ENCODE peak calls at places on chromosome 10, in five cellular contexts. Y is stimulated activated CD8-positive, alpha-beta memory T cell treated with anti-CD3 and anti-CD28 coated beads, Interleukin-15, amount 100 ng/mL, for 24 hours; V is HEK293T; E is activated CD4-positive, alpha-beta T cell treated with anti-CD3 and anti-CD28 coated beads for 4 hours; J is GM03348. S is an unnamed sample.
A peak's percentile ranks its signal among the peaks of the same experiment; 100 is the strongest.

GRCh38 chr10:80855348-80855971 is 317.8 kb downstream of the SH2D4B start:
- DNase-seq in Y (no peak), V (peak; percentile 41), E (no peak), J (no peak), S (peak; percentile 77)

GRCh38 chr10:75106242-75106641 is 5.2 kb upstream of the SAMD8 start:
- DNase-seq in Y (no peak), V (no peak), E (no peak), J (no peak), S (peak; percentile 45)

GRCh38 chr10:91406322-91406721 is 3.8 kb upstream of the HECTD2 start:
- DNase-seq in Y (no peak), V (no peak), E (no peak), J (no peak), S (no peak)

GRCh38 chr10:92692085-92692671 is 2.4 kb downstream of the HHEX start:
- DNase-seq in Y (no peak), V (no peak), E (no peak), J (no peak), S (peak; percentile 80)

GRCh38 chr10:113441220-113441619 is 111.6 kb upstream of the HABP2 start:
- DNase-seq in Y (no peak), V (no peak), E (no peak), J (peak; percentile 45), S (no peak)

GRCh38 chr10:72335394-72336258 is 19.1 kb downstream of the DNAJB12 start:
- DNase-seq in Y (no peak), V (no peak), E (no peak), J (no peak), S (no peak)

GRCh38 chr10:118950190-118950658 is 79.3 kb upstream of the NANOS1 start:
- DNase-seq in Y (no peak), V (no peak), E (no peak), J (no peak), S (no peak)

GRCh38 chr10:35572583-35572982 is 32.6 kb upstream of the GJD4 start:
- DNase-seq in Y (no peak), V (no peak), E (no peak), J (no peak), S (no peak)

GRCh38 chr10:614772-615582 is 74.5 kb downstream of the DIP2C start:
- DNase-seq in Y (no peak), V (no peak), E (no peak), J (no peak), S (no peak)

GRCh38 chr10:109956454-109957091 is 33.3 kb upstream of the XPNPEP1 start:
- DNase-seq in Y (no peak), V (peak; percentile 80), E (peak; percentile 7), J (peak; percentile 36), S (no peak)

GRCh38 chr10:12511651-12512050 is 162.3 kb downstream of the CAMK1D start:
- DNase-seq in Y (no peak), V (no peak), E (no peak), J (no peak), S (no peak)

GRCh38 chr10:81116201-81116600 is 578.5 kb downstream of the SH2D4B start:
- DNase-seq in Y (no peak), V (no peak), E (no peak), J (no peak), S (no peak)

GRCh38 chr10:109846832-109847231 is 76.5 kb downstream of the XPNPEP1 start:
- DNase-seq in Y (no peak), V (no peak), E (no peak), J (no peak), S (no peak)

GRCh38 chr10:103493911-103494877 is 689 bp downstream of the NEURL1 start:
- DNase-seq in Y (no peak), V (peak; percentile 38), E (peak; percentile 6), J (peak; percentile 65), S (peak; percentile 65)

GRCh38 chr10:3887885-3888476 is 103.0 kb upstream of the KLF6 start:
- DNase-seq in Y (no peak), V (no peak), E (peak; percentile 72), J (peak; percentile 81), S (no peak)

GRCh38 chr10:6650580-6650979 is 70.5 kb upstream of the PRKCQ start:
- DNase-seq in Y (no peak), V (no peak), E (no peak), J (no peak), S (no peak)

GRCh38 chr10:101060951-101061813 is 607 bp upstream of the KAZALD1 start:
- DNase-seq in Y (peak; percentile 82), V (peak; percentile 99), E (peak; percentile 90), J (peak; percentile 99), S (peak; percentile 90)

GRCh38 chr10:78473016-78473415 is 439.4 kb downstream of the RPS24 start:
- DNase-seq in Y (no peak), V (no peak), E (no peak), J (no peak), S (no peak)

GRCh38 chr10:120011359-120012132 is 119.0 kb downstream of the SEC23IP start:
- DNase-seq in Y (no peak), V (no peak), E (no peak), J (no peak), S (peak; percentile 23)

GRCh38 chr10:97456034-97456685 is 10.2 kb downstream of the ZDHHC16 start:
- DNase-seq in Y (no peak), V (no peak), E (no peak), J (no peak), S (no peak)

GRCh38 chr10:79148452-79149344 is 79.9 kb downstream of the ZMIZ1 start:
- DNase-seq in Y (no peak), V (no peak), E (no peak), J (peak; percentile 67), S (no peak)

GRCh38 chr10:100520811-100521210 is 1.1 kb upstream of the SEC31B start:
- DNase-seq in Y (no peak), V (no peak), E (no peak), J (no peak), S (no peak)

GRCh38 chr10:129622736-129623135 is 155.7 kb downstream of the MGMT start:
- DNase-seq in Y (no peak), V (no peak), E (no peak), J (no peak), S (no peak)

GRCh38 chr10:31749981-31750850 is 178.4 kb downstream of the ARHGAP12 start:
- DNase-seq in Y (no peak), V (no peak), E (no peak), J (peak; percentile 46), S (no peak)

GRCh38 chr10:80964955-80965614 is 427.4 kb downstream of the SH2D4B start:
- DNase-seq in Y (no peak), V (no peak), E (no peak), J (no peak), S (no peak)

GRCh38 chr10:102701272-102701671 is 12.9 kb downstream of the ARL3 start:
- DNase-seq in Y (no peak), V (no peak), E (no peak), J (no peak), S (no peak)

GRCh38 chr10:52664629-52665028 is 108.0 kb downstream of the MBL2 start:
- DNase-seq in Y (no peak), V (no peak), E (no peak), J (no peak), S (no peak)

GRCh38 chr10:43216931-43217562 is 49.8 kb downstream of the RASGEF1A start:
- DNase-seq in Y (no peak), V (no peak), E (no peak), J (no peak), S (no peak)

GRCh38 chr10:60623627-60624026 is 154.7 kb upstream of the CDK1 start:
- DNase-seq in Y (no peak), V (no peak), E (no peak), J (no peak), S (no peak)